ENCODE peak calls at places on chromosome 10, in five cellular contexts. U is iPS DF 6.9, T is GM23338, A is AG08395, P is AG10803. E is an unnamed sample.

GRCh38 chr10:11036424-11037011 is 18.8 kb downstream of the CELF2 start:
- DNase-seq in U (no peak), T (peak; percentile 77), A (peak; percentile 66), P (peak; percentile 54), E (no peak)

GRCh38 chr10:77877461-77878344 is 48.9 kb downstream of the DLG5 start:
- DNase-seq in U (peak; percentile 85), T (peak; percentile 84), A (no peak), P (peak; percentile 43), E (peak; percentile 55)

GRCh38 chr10:93505075-93505474 is 8.7 kb downstream of the CEP55 start:
- DNase-seq in U (no peak), T (no peak), A (no peak), P (no peak), E (no peak)

GRCh38 chr10:33295851-33296250 is 38.6 kb downstream of the NRP1 start:
- DNase-seq in U (no peak), T (no peak), A (no peak), P (peak; percentile 73), E (no peak)

GRCh38 chr10:97150616-97151015 is 35.1 kb downstream of the SLIT1 start:
- DNase-seq in U (no peak), T (no peak), A (no peak), P (no peak), E (no peak)

GRCh38 chr10:29482591-29483421 is 152.0 kb downstream of the SVIL start:
- DNase-seq in U (no peak), T (peak; percentile 67), A (peak; percentile 58), P (peak; percentile 67), E (peak; percentile 60)

GRCh38 chr10:19817251-19818046 is 1.2 kb downstream of the PLXDC2 start:
- DNase-seq in U (no peak), T (peak; percentile 81), A (no peak), P (no peak), E (peak; percentile 80)

GRCh38 chr10:3948843-3949242 is 163.8 kb upstream of the KLF6 start:
- DNase-seq in U (no peak), T (no peak), A (no peak), P (no peak), E (no peak)

GRCh38 chr10:12717981-12718707 is 283.4 kb downstream of the CCDC3 start:
- DNase-seq in U (no peak), T (peak; percentile 42), A (no peak), P (no peak), E (no peak)

GRCh38 chr10:75465110-75465509 is 33.7 kb downstream of the LRMDA start:
- DNase-seq in U (no peak), T (no peak), A (no peak), P (peak; percentile 10), E (no peak)

GRCh38 chr10:25393621-25394020 is 218.8 kb downstream of the GPR158 start:
- DNase-seq in U (no peak), T (no peak), A (no peak), P (no peak), E (no peak)

GRCh38 chr10:48197236-48197899 is 77.1 kb downstream of the FRMPD2 start:
- DNase-seq in U (no peak), T (no peak), A (no peak), P (no peak), E (no peak)

GRCh38 chr10:62803993-62804383 is 532 bp upstream of the ADO start:
- DNase-seq in U (no peak), T (no peak), A (no peak), P (peak; percentile 21), E (no peak)

GRCh38 chr10:60042262-60042661 is 135.9 kb upstream of the CCDC6 start:
- DNase-seq in U (no peak), T (no peak), A (no peak), P (no peak), E (no peak)

GRCh38 chr10:84825330-84825729 is 496.9 kb downstream of the CCSER2 start:
- DNase-seq in U (no peak), T (no peak), A (peak; percentile 26), P (peak; percentile 32), E (no peak)

GRCh38 chr10:87691515-87692070 is 31.9 kb downstream of the PAPSS2 start:
- DNase-seq in U (no peak), T (no peak), A (no peak), P (no peak), E (no peak)

GRCh38 chr10:70536196-70536920 is 57.8 kb downstream of the PALD1 start:
- DNase-seq in U (no peak), T (peak; percentile 76), A (no peak), P (no peak), E (no peak)

GRCh38 chr10:21334891-21335696 is 190.4 kb downstream of the SKIDA1 start:
- DNase-seq in U (no peak), T (no peak), A (peak; percentile 86), P (peak; percentile 94), E (no peak)

GRCh38 chr10:84665883-84666463 is 337.6 kb downstream of the CCSER2 start:
- DNase-seq in U (peak; percentile 60), T (peak; percentile 88), A (no peak), P (no peak), E (no peak)

GRCh38 chr10:62818426-62819011 is 2.4 kb upstream of the EGR2 start:
- DNase-seq in U (no peak), T (peak; percentile 73), A (peak; percentile 8), P (no peak), E (peak; percentile 79)

GRCh38 chr10:73774637-73775036 is 7.2 kb upstream of the CHCHD1 start:
- DNase-seq in U (no peak), T (no peak), A (no peak), P (peak; percentile 32), E (no peak)

GRCh38 chr10:43861966-43862751 is 213.5 kb upstream of the ZNF32 start:
- DNase-seq in U (no peak), T (no peak), A (peak; percentile 86), P (peak; percentile 99), E (no peak)

GRCh38 chr10:9613338-9613737 is 1404.3 kb upstream of the CELF2 start:
- DNase-seq in U (no peak), T (no peak), A (no peak), P (no peak), E (no peak)

GRCh38 chr10:78502208-78502943 is 468.7 kb downstream of the RPS24 start:
- DNase-seq in U (no peak), T (no peak), A (peak; percentile 48), P (no peak), E (no peak)

GRCh38 chr10:79331709-79332108 is 15.6 kb upstream of the PPIF start:
- DNase-seq in U (no peak), T (no peak), A (peak; percentile 75), P (peak; percentile 84), E (no peak)

GRCh38 chr10:121608669-121609190 is 10.5 kb upstream of the FGFR2 start:
- DNase-seq in U (no peak), T (peak; percentile 84), A (peak; percentile 64), P (no peak), E (peak; percentile 88)

GRCh38 chr10:48533951-48534720 is 70.7 kb downstream of the ARHGAP22 start:
- DNase-seq in U (no peak), T (peak; percentile 81), A (peak; percentile 58), P (peak; percentile 80), E (no peak)

GRCh38 chr10:24983946-24984345 is 31.5 kb upstream of the PRTFDC1 start:
- DNase-seq in U (no peak), T (no peak), A (no peak), P (peak; percentile 46), E (no peak)

GRCh38 chr10:89275383-89275782 is 23.8 kb upstream of the LIPA start:
- DNase-seq in U (no peak), T (no peak), A (no peak), P (no peak), E (no peak)

E was measured in retina.